ENCODE peak calls at places on chromosomes 12 and 14, in five cellular contexts. G, O, J, T and L are unnamed samples.

GRCh38 chr12:46933947-46934346 is 108.2 kb upstream of the SLC38A4 start:
- DNase-seq in O (no peak), T (no peak), G (peak; percentile 69), J (no peak), L (no peak)

GRCh38 chr14:50772361-50772760 is 58.6 kb downstream of the NIN start:
- DNase-seq in G (peak; percentile 22), J (no peak), O (no peak), T (no peak), L (no peak)

GRCh38 chr12:124645530-124646244 is 78.3 kb upstream of the NCOR2 start:
- DNase-seq in T (no peak), G (no peak), J (no peak), O (no peak), L (no peak)

GRCh38 chr12:29610473-29611174 is 113.1 kb upstream of the OVCH1 start:
- DNase-seq in T (no peak), J (no peak), O (no peak), G (no peak), L (no peak)

GRCh38 chr12:46503637-46504036 is 131.1 kb upstream of the SLC38A2 start:
- DNase-seq in O (no peak), J (no peak), G (no peak), T (no peak), L (no peak)

GRCh38 chr12:42625611-42626010 is 36.1 kb upstream of the PRICKLE1 start:
- DNase-seq in G (no peak), J (no peak), O (no peak), T (no peak), L (no peak)

GRCh38 chr14:88630565-88630964 is 67.7 kb downstream of the ZC3H14 start:
- DNase-seq in O (no peak), T (no peak), G (no peak), J (no peak), L (no peak)

GRCh38 chr14:63770187-63770807 is 42.4 kb upstream of the SGPP1 start:
- DNase-seq in J (peak; percentile 7), T (peak; percentile 32), O (no peak), G (peak; percentile 57), L (no peak)

GRCh38 chr14:72173038-72173720 is 240.9 kb downstream of the RGS6 start:
- DNase-seq in T (no peak), O (no peak), G (no peak), J (no peak), L (no peak)

GRCh38 chr12:87155616-87156015 is 873.6 kb downstream of the C12orf50 start:
- DNase-seq in J (no peak), G (no peak), T (no peak), O (no peak), L (no peak)